ENCODE peak calls at places on chromosomes 1 and 21, in five cellular contexts. One of them, this sample, is unnamed.

GRCh38 chr21:35925497-35925896 is 134.8 kb downstream of the SETD4 start:
- DNase-seq in ovary: no peak
- DNase-seq in CD8-positive, alpha-beta T cell: no peak
- DNase-seq in upper lobe of left lung: no peak
- DNase-seq in sigmoid colon: peak
- DNase-seq in this sample: peak

GRCh38 chr1:193211539-193211938 is 25.1 kb upstream of the B3GALT2 start:
- DNase-seq in CD8-positive, alpha-beta T cell: no peak
- DNase-seq in sigmoid colon: no peak
- DNase-seq in upper lobe of left lung: no peak
- DNase-seq in ovary: no peak
- DNase-seq in this sample: peak

GRCh38 chr1:76351655-76352054 is 277.1 kb downstream of the ST6GALNAC3 start:
- DNase-seq in CD8-positive, alpha-beta T cell: no peak
- DNase-seq in upper lobe of left lung: no peak
- DNase-seq in ovary: no peak
- DNase-seq in sigmoid colon: no peak
- DNase-seq in this sample: no peak

GRCh38 chr1:101291562-101292035 is 54.8 kb downstream of the S1PR1 start:
- DNase-seq in upper lobe of left lung: no peak
- DNase-seq in CD8-positive, alpha-beta T cell: no peak
- DNase-seq in ovary: no peak
- DNase-seq in sigmoid colon: no peak
- DNase-seq in this sample: no peak

GRCh38 chr1:206856674-206857464 is 8.6 kb upstream of the IL20 start:
- DNase-seq in CD8-positive, alpha-beta T cell: no peak
- DNase-seq in upper lobe of left lung: no peak
- DNase-seq in sigmoid colon: no peak
- DNase-seq in ovary: no peak
- DNase-seq in this sample: no peak

GRCh38 chr1:52368383-52369172 is 2.6 kb upstream of the CC2D1B start:
- DNase-seq in sigmoid colon: no peak
- DNase-seq in ovary: peak
- DNase-seq in CD8-positive, alpha-beta T cell: peak
- DNase-seq in upper lobe of left lung: peak
- DNase-seq in this sample: peak

GRCh38 chr1:194024659-194025058 is 838.2 kb upstream of the B3GALT2 start:
- DNase-seq in ovary: no peak
- DNase-seq in sigmoid colon: no peak
- DNase-seq in upper lobe of left lung: no peak
- DNase-seq in CD8-positive, alpha-beta T cell: no peak
- DNase-seq in this sample: no peak

GRCh38 chr1:109214695-109215623 is 1.2 kb downstream of the SARS1 start:
- DNase-seq in upper lobe of left lung: no peak
- DNase-seq in sigmoid colon: peak
- DNase-seq in CD8-positive, alpha-beta T cell: no peak
- DNase-seq in ovary: no peak
- DNase-seq in this sample: no peak

GRCh38 chr1:61082336-61083013 is at the start of gene NFIA:
- DNase-seq in CD8-positive, alpha-beta T cell: no peak
- DNase-seq in sigmoid colon: peak
- DNase-seq in ovary: peak
- DNase-seq in upper lobe of left lung: peak
- DNase-seq in this sample: no peak

GRCh38 chr1:12052997-12053686 is 10.0 kb upstream of the TNFRSF8 start:
- DNase-seq in ovary: peak
- DNase-seq in sigmoid colon: peak
- DNase-seq in upper lobe of left lung: peak
- DNase-seq in CD8-positive, alpha-beta T cell: no peak
- DNase-seq in this sample: no peak

GRCh38 chr1:58718435-58718834 is 18.6 kb upstream of the MYSM1 start:
- DNase-seq in sigmoid colon: peak
- DNase-seq in upper lobe of left lung: no peak
- DNase-seq in ovary: no peak
- DNase-seq in CD8-positive, alpha-beta T cell: no peak
- DNase-seq in this sample: no peak

GRCh38 chr1:81044708-81045107 is 756.0 kb upstream of the ADGRL2 start:
- DNase-seq in CD8-positive, alpha-beta T cell: no peak
- DNase-seq in sigmoid colon: no peak
- DNase-seq in ovary: no peak
- DNase-seq in upper lobe of left lung: no peak
- DNase-seq in this sample: no peak

GRCh38 chr1:8267307-8267706 is 50.6 kb upstream of the SLC45A1 start:
- DNase-seq in ovary: no peak
- DNase-seq in upper lobe of left lung: no peak
- DNase-seq in CD8-positive, alpha-beta T cell: no peak
- DNase-seq in sigmoid colon: no peak
- DNase-seq in this sample: no peak

GRCh38 chr1:192521734-192522133 is 53.8 kb upstream of the RGS1 start:
- DNase-seq in ovary: no peak
- DNase-seq in upper lobe of left lung: no peak
- DNase-seq in sigmoid colon: no peak
- DNase-seq in CD8-positive, alpha-beta T cell: no peak
- DNase-seq in this sample: no peak

GRCh38 chr1:61111084-61112050 is 29.0 kb downstream of the NFIA start:
- DNase-seq in sigmoid colon: no peak
- DNase-seq in upper lobe of left lung: no peak
- DNase-seq in CD8-positive, alpha-beta T cell: no peak
- DNase-seq in ovary: no peak
- DNase-seq in this sample: no peak

GRCh38 chr21:41677671-41678015 is 89.2 kb downstream of the RIPK4 start:
- DNase-seq in CD8-positive, alpha-beta T cell: no peak
- DNase-seq in sigmoid colon: no peak
- DNase-seq in upper lobe of left lung: no peak
- DNase-seq in ovary: no peak
- DNase-seq in this sample: no peak

GRCh38 chr21:26795866-26796329 is 49.3 kb downstream of the ADAMTS1 start:
- DNase-seq in upper lobe of left lung: no peak
- DNase-seq in ovary: peak
- DNase-seq in CD8-positive, alpha-beta T cell: no peak
- DNase-seq in sigmoid colon: peak
- DNase-seq in this sample: no peak
- H3K27ac ChIP-seq in upper lobe of left lung: no peak
- H3K27ac ChIP-seq in ovary: peak
- H3K27ac ChIP-seq in CD8-positive, alpha-beta T cell: no peak
- H3K27ac ChIP-seq in sigmoid colon: peak
- H3K27ac ChIP-seq in this sample: no peak

DNA sequence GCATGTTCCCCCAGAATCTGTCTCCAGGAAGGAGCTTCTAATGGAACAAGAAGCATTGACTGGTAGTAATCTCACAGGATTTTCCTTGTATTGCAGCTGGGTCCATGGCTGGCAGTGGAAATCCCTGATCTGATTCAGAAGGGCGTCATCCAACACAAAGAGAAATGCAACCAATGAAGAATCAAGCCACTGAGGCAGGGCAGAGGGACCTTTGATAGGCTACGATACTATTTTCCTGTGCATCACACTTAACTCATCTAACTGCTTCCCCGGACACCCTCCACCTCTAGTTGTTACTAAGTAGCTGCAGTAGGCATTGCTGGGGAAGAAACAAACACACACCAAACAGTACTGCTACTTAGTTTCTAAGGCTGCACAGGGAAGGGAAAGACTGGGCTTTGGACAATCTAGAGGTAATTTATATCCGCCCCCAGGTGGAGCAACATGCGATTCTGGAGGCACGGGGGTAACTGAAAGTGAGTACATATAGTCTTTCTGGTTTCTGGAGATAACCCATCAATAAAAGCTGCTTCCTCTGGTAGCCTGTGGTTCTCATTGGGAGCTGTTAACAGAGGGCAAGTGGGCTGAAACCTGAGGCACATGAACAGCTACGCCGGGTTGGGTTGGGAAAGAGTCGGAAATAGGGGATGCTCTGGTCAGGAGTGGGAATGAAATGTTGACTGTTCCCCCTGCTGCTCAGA is 834 bp upstream of the USP21 start:
- DNase-seq in sigmoid colon: no peak
- DNase-seq in ovary: no peak
- DNase-seq in upper lobe of left lung: no peak
- DNase-seq in CD8-positive, alpha-beta T cell: no peak
- DNase-seq in this sample: no peak
- H3K27ac ChIP-seq in sigmoid colon: peak
- H3K27ac ChIP-seq in ovary: peak
- H3K27ac ChIP-seq in upper lobe of left lung: peak
- H3K27ac ChIP-seq in CD8-positive, alpha-beta T cell: peak
- H3K27ac ChIP-seq in this sample: peak

DNA sequence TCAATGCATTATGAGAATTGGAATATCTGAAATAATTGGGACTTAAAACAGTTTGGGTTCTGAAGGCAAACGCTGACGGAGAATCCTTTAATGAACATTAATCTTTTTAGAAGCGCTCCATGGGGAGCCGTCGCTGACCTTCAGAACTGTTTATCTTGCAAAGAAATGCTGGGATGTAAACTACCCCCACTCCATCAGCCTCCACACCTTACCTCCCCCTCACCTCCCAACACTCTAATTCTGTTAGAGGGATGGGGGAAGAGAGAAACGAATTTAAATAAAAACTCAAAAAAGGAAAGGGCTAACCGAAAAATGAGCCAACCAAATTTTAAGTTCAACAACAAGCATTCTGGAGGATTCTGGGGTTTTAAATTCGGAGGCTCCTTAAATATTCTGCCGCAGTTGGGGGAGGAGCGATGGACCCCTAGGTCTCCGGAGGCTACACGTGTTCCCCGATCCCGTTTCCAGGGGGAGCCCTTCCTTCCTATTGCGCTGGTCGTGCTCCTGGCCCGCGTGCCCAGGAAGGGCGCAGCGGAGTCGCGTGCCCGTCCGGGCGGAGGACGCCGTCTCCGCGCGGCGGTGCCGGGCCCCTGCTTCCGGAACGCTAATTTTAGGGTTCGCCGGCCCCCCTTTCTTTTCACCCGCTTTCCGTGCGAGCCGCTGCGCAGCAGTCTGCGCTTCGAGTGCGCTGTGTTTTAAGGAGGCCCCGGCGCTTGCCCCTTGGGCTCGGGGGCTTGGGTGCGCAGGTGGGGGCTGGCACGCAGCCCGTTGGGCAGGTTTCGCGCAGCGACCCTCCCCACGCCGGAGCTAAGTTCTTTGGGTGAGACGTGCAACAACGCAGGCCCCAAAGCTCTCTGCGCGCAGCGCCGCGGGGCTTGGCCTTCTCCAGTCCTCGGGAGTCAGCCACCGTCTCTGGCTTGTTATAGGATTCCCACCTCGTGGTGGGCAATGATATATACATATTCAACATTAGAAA is 43.8 kb upstream of the DNAJC6 start:
- DNase-seq in upper lobe of left lung: peak
- DNase-seq in ovary: peak
- DNase-seq in CD8-positive, alpha-beta T cell: peak
- DNase-seq in sigmoid colon: no peak
- DNase-seq in this sample: no peak
- H3K27ac ChIP-seq in upper lobe of left lung: peak
- H3K27ac ChIP-seq in ovary: no peak
- H3K27ac ChIP-seq in CD8-positive, alpha-beta T cell: peak
- H3K27ac ChIP-seq in sigmoid colon: peak
- H3K27ac ChIP-seq in this sample: no peak

GRCh38 chr1:25799346-25799720 is 660 bp upstream of the SELENON start:
- DNase-seq in ovary: no peak
- DNase-seq in CD8-positive, alpha-beta T cell: no peak
- DNase-seq in upper lobe of left lung: no peak
- DNase-seq in sigmoid colon: no peak
- DNase-seq in this sample: no peak

GRCh38 chr1:25798666-25799345 is 1.2 kb upstream of the SELENON start:
- DNase-seq in upper lobe of left lung: no peak
- DNase-seq in CD8-positive, alpha-beta T cell: no peak
- DNase-seq in ovary: no peak
- DNase-seq in sigmoid colon: no peak
- DNase-seq in this sample: no peak

GRCh38 chr1:25800538-25801377 is 765 bp downstream of the SELENON start:
- DNase-seq in CD8-positive, alpha-beta T cell: no peak
- DNase-seq in upper lobe of left lung: no peak
- DNase-seq in ovary: no peak
- DNase-seq in sigmoid colon: no peak
- DNase-seq in this sample: no peak

GRCh38 chr1:25797939-25798338 is 2.1 kb upstream of the SELENON start:
- DNase-seq in upper lobe of left lung: no peak
- DNase-seq in sigmoid colon: no peak
- DNase-seq in ovary: no peak
- DNase-seq in CD8-positive, alpha-beta T cell: no peak
- DNase-seq in this sample: no peak

GRCh38 chr1:25799758-25800537 is at the start of gene SELENON:
- DNase-seq in CD8-positive, alpha-beta T cell: no peak
- DNase-seq in upper lobe of left lung: peak
- DNase-seq in sigmoid colon: peak
- DNase-seq in ovary: peak
- DNase-seq in this sample: no peak
- H3K27ac ChIP-seq in CD8-positive, alpha-beta T cell: no peak
- H3K27ac ChIP-seq in upper lobe of left lung: peak
- H3K27ac ChIP-seq in sigmoid colon: peak
- H3K27ac ChIP-seq in ovary: peak
- H3K27ac ChIP-seq in this sample: no peak

DNA sequence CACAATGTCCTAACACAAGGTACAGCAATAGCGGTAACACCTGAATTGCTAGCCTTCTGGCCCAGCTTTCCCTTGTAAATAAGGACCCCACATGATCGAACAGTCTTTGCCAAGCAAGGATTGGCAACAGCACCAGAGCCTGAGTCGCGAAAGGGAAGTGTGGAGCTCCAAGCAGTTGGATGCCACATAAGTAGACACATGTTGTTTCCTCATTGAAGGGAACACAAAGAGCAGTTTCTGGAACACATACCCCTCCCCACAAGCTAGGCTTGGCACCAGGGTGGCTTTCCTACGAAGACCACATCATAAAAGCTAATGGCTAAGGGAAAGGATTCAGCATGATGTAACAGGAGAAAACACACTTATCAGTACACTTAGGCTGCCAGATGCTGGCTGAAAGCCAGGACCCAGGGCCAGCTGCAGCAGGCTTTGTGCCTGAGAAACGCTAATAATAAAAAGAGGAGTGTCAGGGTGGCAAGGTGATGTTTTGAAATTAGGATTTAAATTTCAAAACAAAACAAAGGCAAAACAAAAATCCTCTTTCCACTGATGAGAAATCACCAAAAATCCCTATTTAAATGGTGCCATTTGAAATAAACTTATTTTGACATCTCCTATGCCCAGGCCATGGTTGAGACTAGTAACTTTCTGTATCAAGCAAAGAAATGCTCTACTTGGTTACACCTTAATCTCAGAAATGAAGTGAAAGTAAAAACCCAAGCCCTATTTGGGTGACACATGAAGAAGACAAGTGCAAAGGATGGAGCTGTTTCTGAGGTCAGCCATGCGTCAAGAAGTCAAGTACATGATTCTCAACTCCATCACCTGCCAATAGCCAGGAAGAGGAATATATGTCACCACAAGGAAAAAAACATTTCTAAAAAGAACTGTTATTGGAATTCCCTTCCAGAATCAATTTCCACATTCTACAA is 11.9 kb upstream of the CPLANE2 start:
- DNase-seq in upper lobe of left lung: no peak
- DNase-seq in CD8-positive, alpha-beta T cell: no peak
- DNase-seq in ovary: peak
- DNase-seq in sigmoid colon: peak
- DNase-seq in this sample: no peak
- H3K27ac ChIP-seq in upper lobe of left lung: peak
- H3K27ac ChIP-seq in CD8-positive, alpha-beta T cell: no peak
- H3K27ac ChIP-seq in ovary: peak
- H3K27ac ChIP-seq in sigmoid colon: peak
- H3K27ac ChIP-seq in this sample: peak